ENCODE peak calls at places on chromosome 13, in four cellular contexts. M is K562, G is endothelial cell of umbilical vein, I is NB4. Q is an unnamed sample.

GRCh38 chr13:40207110-40207478 is 459.3 kb downstream of the FOXO1 start:
- DNase-seq in M (no peak), G (no peak), I (peak; percentile 52), Q (no peak)

GRCh38 chr13:36801035-36801434 is 18.0 kb upstream of the RFXAP start:
- DNase-seq in M (no peak), G (no peak), I (no peak), Q (peak; percentile 12)

GRCh38 chr13:76016799-76017198 is 380.7 kb downstream of the LMO7 start:
- DNase-seq in M (peak; percentile 13), G (peak; percentile 52), I (peak; percentile 41), Q (no peak)

GRCh38 chr13:34913040-34913439 is 29.0 kb upstream of the NBEA start:
- DNase-seq in M (no peak), G (peak; percentile 7), I (peak; percentile 31), Q (no peak)

GRCh38 chr13:94031609-94032008 is 447.9 kb downstream of the DCT start:
- DNase-seq in M (no peak), G (no peak), I (no peak), Q (no peak)

GRCh38 chr13:39023316-39023715 is 14.6 kb downstream of the PROSER1 start:
- DNase-seq in M (no peak), G (no peak), I (no peak), Q (no peak)

GRCh38 chr13:59510377-59510776 is 653.4 kb downstream of the DIAPH3 start:
- DNase-seq in M (no peak), G (no peak), I (no peak), Q (no peak)

GRCh38 chr13:45602183-45602582 is 13.4 kb downstream of the ERICH6B start:
- DNase-seq in M (no peak), G (no peak), I (no peak), Q (peak; percentile 17)

GRCh38 chr13:28100149-28101121 is at the start of gene FLT3:
- DNase-seq in M (no peak), G (peak; percentile 10), I (peak; percentile 99), Q (peak; percentile 17)

GRCh38 chr13:113121183-113121927 is 1.2 kb upstream of the F10 start:
- DNase-seq in M (no peak), G (no peak), I (no peak), Q (no peak)

GRCh38 chr13:113118328-113119021 is 4.1 kb upstream of the F10 start:
- DNase-seq in M (no peak), G (no peak), I (no peak), Q (no peak)

GRCh38 chr13:113119166-113119821 is 3.3 kb upstream of the F10 start:
- DNase-seq in M (no peak), G (no peak), I (no peak), Q (no peak)

GRCh38 chr13:113120300-113121182 is 2.1 kb upstream of the F10 start:
- DNase-seq in M (no peak), G (no peak), I (no peak), Q (no peak)

DNA sequence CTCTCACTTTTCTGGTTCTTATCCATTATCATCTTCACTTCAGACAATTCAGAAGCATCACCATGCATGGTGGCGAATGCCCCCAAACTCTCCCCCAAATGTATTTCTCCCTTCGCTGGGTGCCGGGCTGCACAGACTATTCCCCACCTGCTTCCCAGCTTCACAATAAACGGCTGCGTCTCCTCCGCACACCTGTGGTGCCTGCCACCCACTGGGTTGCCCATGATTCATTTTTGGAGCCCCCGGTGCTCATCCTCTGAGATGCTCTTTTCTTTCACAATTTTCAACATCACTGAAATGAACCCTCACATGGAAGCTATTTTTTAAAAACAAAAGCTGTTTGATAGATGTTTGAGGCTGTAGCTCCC is 2.8 kb upstream of the F10 start:
- DNase-seq in M (no peak), G (no peak), I (no peak), Q (no peak)
- TF ChIP-seq MYC in M (no peak), G (no peak), I (no peak), Q (no peak)

DNA sequence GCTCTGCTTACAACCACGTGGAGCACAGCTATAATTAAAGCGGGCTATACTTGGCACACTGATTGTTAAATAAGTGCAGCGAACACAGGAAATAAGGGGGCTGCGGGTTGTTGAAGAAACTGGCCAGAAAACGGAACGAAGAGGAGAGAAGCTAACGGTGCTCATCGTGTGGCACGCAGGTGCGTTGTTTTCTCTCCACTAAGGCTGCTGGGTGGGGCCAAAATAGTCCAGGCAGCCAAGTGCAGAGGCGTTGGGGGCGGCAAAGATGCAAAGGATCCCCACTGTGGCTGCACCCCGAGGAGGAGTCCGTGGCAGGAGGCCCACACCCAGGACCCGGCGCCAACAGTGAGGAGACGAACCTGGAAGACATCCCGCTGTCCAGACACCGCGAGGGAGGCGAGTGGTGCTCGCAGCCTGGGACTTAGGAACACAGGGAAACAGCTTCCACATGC is 8.1 kb upstream of the ARL11 start:
- DNase-seq in M (no peak), G (no peak), I (peak; percentile 90), Q (no peak)
- TF ChIP-seq MYC in M (no peak), G (no peak), I (peak; percentile 95), Q (no peak)

DNA sequence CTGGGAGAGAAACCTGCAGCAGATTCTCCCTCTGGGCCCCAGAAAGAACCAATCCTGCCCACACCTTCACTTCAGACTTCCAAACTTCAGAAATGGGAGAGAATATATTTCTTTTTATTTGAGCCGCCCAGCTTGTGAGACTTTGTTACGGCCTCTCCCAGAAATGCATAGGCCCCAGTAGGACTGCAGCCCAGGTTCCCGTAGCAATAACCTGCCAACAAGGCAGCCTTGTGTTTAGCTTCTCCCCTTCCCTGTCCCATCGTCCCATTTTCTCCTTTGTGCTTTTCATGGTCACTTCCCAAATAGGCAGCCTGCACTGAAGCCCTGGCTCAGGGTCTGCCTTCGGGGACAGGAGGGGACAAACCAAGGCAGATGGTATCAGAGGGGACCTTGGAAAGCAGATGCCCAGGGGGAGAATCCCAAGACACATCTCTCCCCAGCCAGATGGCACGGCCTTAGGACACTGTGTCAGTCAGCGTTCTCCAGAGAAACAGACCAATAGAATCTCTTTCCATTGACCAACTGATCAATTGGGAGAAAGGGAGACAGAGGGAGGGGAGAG is 3.7 kb upstream of the ARHGEF7 start:
- DNase-seq in M (no peak), G (no peak), I (no peak), Q (no peak)
- TF ChIP-seq MYC in M (no peak), G (no peak), I (no peak), Q (no peak)

DNA sequence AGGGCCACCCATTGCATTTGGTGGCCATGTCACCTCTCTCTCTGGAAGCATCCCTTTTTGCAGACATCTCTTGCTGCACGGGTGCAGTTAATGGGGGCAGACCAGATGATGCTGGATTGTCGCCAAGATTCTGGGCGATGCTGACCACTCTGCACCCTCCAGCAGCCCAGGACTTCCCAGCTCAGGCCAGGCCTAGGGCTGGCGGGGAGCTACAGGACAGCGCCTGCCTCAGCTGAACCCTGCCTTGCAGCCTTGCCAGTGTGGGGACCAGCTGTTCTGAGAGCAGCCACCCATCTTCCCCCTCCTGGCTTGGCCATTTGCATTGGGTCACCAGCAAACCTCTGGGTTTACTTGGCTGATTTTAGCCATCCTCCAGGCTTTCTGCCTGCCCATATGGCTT is 95.7 kb downstream of the SLC7A1 start:
- DNase-seq in M (no peak), G (no peak), I (no peak), Q (no peak)
- TF ChIP-seq MYC in M (no peak), G (no peak), I (no peak), Q (no peak)

Q was measured in A549.